ENCODE peak calls at places on chromosomes 4 and X, in four cellular contexts. C is lower lobe of right lung; P is HCT116; I is CD8-positive, alpha-beta T cell. E is an unnamed sample.

GRCh38 chr4:69689530-69690111 is 36.6 kb upstream of the UGT2A1 start:
- DNase-seq in P (peak; percentile 6), I (no peak), C (no peak), E (peak; percentile 1)

GRCh38 chr4:124155239-124155638 is 557.3 kb downstream of the ANKRD50 start:
- DNase-seq in P (no peak), I (no peak), C (no peak), E (no peak)

GRCh38 chr4:173735055-173735454 is 205.0 kb upstream of the HAND2 start:
- DNase-seq in P (no peak), C (no peak), I (no peak), E (no peak)

GRCh38 chr4:96293806-96294205 is 453.9 kb downstream of the PDHA2 start:
- DNase-seq in C (no peak), P (no peak), I (no peak), E (no peak)

GRCh38 chr4:158934996-158935669 is 166.3 kb downstream of the FNIP2 start:
- DNase-seq in P (no peak), I (no peak), C (no peak), E (no peak)

GRCh38 chrX:129696463-129697155 is 41.9 kb upstream of the APLN start:
- DNase-seq in C (no peak), I (no peak), P (no peak), E (no peak)

GRCh38 chr4:22435652-22436051 is 80.2 kb downstream of the ADGRA3 start:
- DNase-seq in I (no peak), C (no peak), P (no peak), E (no peak)

GRCh38 chr4:173264245-173264959 is 69.8 kb downstream of the HMGB2 start:
- DNase-seq in P (no peak), C (no peak), I (peak; percentile 9), E (peak; percentile 49)

GRCh38 chrX:84175943-84176342 is 12.1 kb downstream of the RPS6KA6 start:
- DNase-seq in P (no peak), C (no peak), I (no peak), E (no peak)

GRCh38 chr4:22607382-22607781 is 85.4 kb upstream of the GBA3 start:
- DNase-seq in I (peak; percentile 11), P (peak; percentile 54), C (no peak), E (peak; percentile 23)

GRCh38 chr4:163755013-163755412 is 260.5 kb downstream of the TMA16 start:
- DNase-seq in C (no peak), I (no peak), P (no peak), E (no peak)

GRCh38 chrX:47361538-47362511 is 8.6 kb upstream of the ZNF157 start:
- DNase-seq in I (peak; percentile 6), C (peak; percentile 75), P (peak; percentile 84), E (peak; percentile 84)

GRCh38 chr4:25863906-25864418 is 1.2 kb upstream of the SEL1L3 start:
- DNase-seq in I (no peak), C (no peak), P (no peak), E (no peak)

GRCh38 chrX:47166126-47166525 is 21.1 kb downstream of the RBM10 start:
- DNase-seq in C (no peak), I (no peak), P (no peak), E (no peak)

GRCh38 chr4:54677416-54677815 is 19.7 kb downstream of the KIT start:
- DNase-seq in P (no peak), C (no peak), I (no peak), E (no peak)

GRCh38 chrX:121581885-121582284 is 534.5 kb downstream of the GLUD2 start:
- DNase-seq in P (no peak), C (no peak), I (no peak), E (no peak)

GRCh38 chr4:114864060-114864459 is 249.4 kb downstream of the NDST4 start:
- DNase-seq in I (no peak), C (no peak), P (no peak), E (no peak)

GRCh38 chr4:1870328-1870577 is 940 bp upstream of the NSD2 start:
- DNase-seq in C (peak; percentile 94), I (peak; percentile 80), P (peak; percentile 73), E (no peak)

GRCh38 chrX:97211070-97211469 is 327.4 kb downstream of the RPA4 start:
- DNase-seq in P (no peak), I (no peak), C (no peak), E (no peak)

GRCh38 chr4:86586160-86586572 is 7.9 kb upstream of the PTPN13 start:
- DNase-seq in I (no peak), C (no peak), P (no peak), E (no peak)

GRCh38 chr4:5899396-5899795 is 6.5 kb upstream of the CRMP1 start:
- DNase-seq in P (no peak), C (no peak), I (no peak), E (no peak)

GRCh38 chr4:5897674-5898073 is 4.8 kb upstream of the CRMP1 start:
- DNase-seq in I (no peak), P (no peak), C (no peak), E (no peak)

GRCh38 chr4:5905714-5906113 is 12.8 kb upstream of the CRMP1 start:
- DNase-seq in P (no peak), C (no peak), I (no peak), E (no peak)

GRCh38 chr4:5899881-5900280 is 7.0 kb upstream of the CRMP1 start:
- DNase-seq in I (no peak), P (no peak), C (no peak), E (no peak)

GRCh38 chr4:5900844-5901243 is 8.0 kb upstream of the CRMP1 start:
- DNase-seq in I (no peak), P (no peak), C (no peak), E (no peak)
- H3K27me3 ChIP-seq in I (no peaks in the 10 kb centered on the region), P (peaks cover 74% of the 10 kb centered on the region), C (peaks cover 24% of the 10 kb centered on the region), E (peaks cover 20% of the 10 kb centered on the region)

GRCh38 chrX:19765628-19766027 is 121.8 kb downstream of the SH3KBP1 start:
- DNase-seq in P (no peak), I (no peak), C (no peak), E (no peak)
- TF ChIP-seq CTCF in P (no peak), I (no peak), C (no peak), E (no peak)

GRCh38 chr4:3634281-3635089 is 102.3 kb upstream of the LRPAP1 start:
- DNase-seq in P (no peak), I (no peak), C (peak; percentile 27), E (no peak)

GRCh38 chr4:3637326-3638016 is 105.2 kb upstream of the LRPAP1 start:
- DNase-seq in P (no peak), I (no peak), C (peak; percentile 40), E (no peak)

GRCh38 chr4:3638080-3638715 is 106.0 kb upstream of the LRPAP1 start:
- DNase-seq in I (no peak), P (no peak), C (no peak), E (no peak)

GRCh38 chr4:3636628-3637320 is 104.6 kb upstream of the LRPAP1 start:
- DNase-seq in I (no peak), P (no peak), C (peak; percentile 24), E (no peak)

GRCh38 chr4:3635090-3635820 is 103.0 kb upstream of the LRPAP1 start:
- DNase-seq in C (peak; percentile 18), P (no peak), I (no peak), E (no peak)
- H3K27me3 ChIP-seq in C (no peaks in the 10 kb centered on the region), P (no peaks in the 10 kb centered on the region), I (no peaks in the 10 kb centered on the region), E (peaks cover 4% of the 10 kb centered on the region)

GRCh38 chr4:166981847-166982246 is 252.4 kb downstream of the SPOCK3 start:
- DNase-seq in C (no peak), I (no peak), P (no peak), E (no peak)
- TF ChIP-seq CTCF in C (no peak), I (no peak), P (peak; percentile 22), E (no peak)

GRCh38 chr4:38119663-38120374 is 159.6 kb downstream of the PTTG2 start:
- DNase-seq in P (no peak), C (no peak), I (no peak), E (peak; percentile 52)
- H3K27me3 ChIP-seq in P (no peaks in the 10 kb centered on the region), C (no peaks in the 10 kb centered on the region), I (no peaks in the 10 kb centered on the region), E (no peaks in the 10 kb centered on the region)

DNA sequence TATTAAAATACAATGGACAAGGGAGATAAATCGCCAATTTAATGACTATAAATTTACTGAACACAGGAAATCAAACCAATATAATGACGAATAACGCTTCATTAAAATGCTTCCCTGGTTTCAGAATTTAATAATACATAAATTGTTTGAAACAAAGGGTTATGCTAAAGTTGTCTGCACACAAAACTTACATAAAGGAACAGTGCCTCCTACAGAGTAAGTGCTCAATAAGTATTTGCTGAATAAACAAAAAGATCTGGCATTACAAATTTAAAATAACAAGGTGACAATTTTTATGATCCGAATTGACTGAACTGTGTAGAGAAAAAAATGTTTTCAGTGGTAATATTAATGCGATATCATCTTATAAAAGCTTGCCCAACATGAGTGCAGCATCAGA is 69.6 kb downstream of the NOCT start:
- DNase-seq in I (no peak), C (no peak), P (no peak), E (no peak)
- TF ChIP-seq CTCF in I (peak; percentile 62), C (no peak), P (peak; percentile 21), E (peak; percentile 35)

E was measured in AG04450.